ENCODE peak calls at places on chromosomes 11 and 22, in four cellular contexts. Q, T, Y and B are unnamed samples.

GRCh38 chr11:123682976-123683375 is 28.6 kb upstream of the SCN3B start:
- DNase-seq in Y (no peak), Q (no peak), T (no peak), B (no peak)

GRCh38 chr11:86116996-86117705 is 48.3 kb upstream of the PICALM start:
- DNase-seq in Y (no peak), T (no peak), Q (no peak), B (no peak)

GRCh38 chr11:60095477-60096120 is 7.1 kb downstream of the MS4A2 start:
- DNase-seq in Q (no peak), Y (no peak), T (no peak), B (no peak)

GRCh38 chr11:111697910-111698309 is 68.3 kb downstream of the PPP2R1B start:
- DNase-seq in Q (no peak), Y (no peak), T (no peak), B (no peak)

GRCh38 chr11:34050536-34050935 is 995 bp upstream of the CAPRIN1 start:
- DNase-seq in Y (no peak), T (no peak), Q (no peak), B (no peak)

GRCh38 chr11:69509846-69510390 is 28.5 kb downstream of the LINC01488 start:
- DNase-seq in T (peak), Y (no peak), Q (no peak), B (no peak)

GRCh38 chr11:125886997-125887372 is 483 bp upstream of the HYLS1 start:
- DNase-seq in T (peak), Q (no peak), Y (peak), B (peak)

GRCh38 chr22:45254789-45255261 is 14.1 kb upstream of the KIAA0930 start:
- DNase-seq in Y (no peak), T (no peak), Q (no peak), B (no peak)

GRCh38 chr11:110069158-110069737 is 23.9 kb upstream of the ZC3H12C start:
- DNase-seq in Q (no peak), Y (no peak), T (peak), B (no peak)

GRCh38 chr11:58726594-58727414 is 4.9 kb downstream of the GLYAT start:
- DNase-seq in Y (no peak), T (no peak), Q (no peak), B (no peak)

GRCh38 chr11:67507242-67507890 is 596 bp downstream of the CDK2AP2 start:
- DNase-seq in T (no peak), Y (no peak), Q (no peak), B (no peak)

GRCh38 chr11:65785329-65786007 is 1.4 kb upstream of the OVOL1 start:
- DNase-seq in Y (no peak), Q (no peak), T (no peak), B (no peak)

GRCh38 chr11:65786786-65787636 is at the start of gene OVOL1:
- DNase-seq in Y (no peak), T (peak), Q (no peak), B (no peak)

GRCh38 chr11:65787649-65788622 is 1.1 kb downstream of the OVOL1 start:
- DNase-seq in Q (no peak), Y (no peak), T (peak), B (no peak)

GRCh38 chr11:65788801-65789200 is 1.9 kb downstream of the OVOL1 start:
- DNase-seq in T (peak), Q (no peak), Y (no peak), B (no peak)

GRCh38 chr11:65786008-65786785 is 666 bp upstream of the OVOL1 start:
- DNase-seq in Y (no peak), T (peak), Q (no peak), B (no peak)
- H3K27ac ChIP-seq in Y (no peak), T (no peak), Q (no peak), B (no peak)

DNA sequence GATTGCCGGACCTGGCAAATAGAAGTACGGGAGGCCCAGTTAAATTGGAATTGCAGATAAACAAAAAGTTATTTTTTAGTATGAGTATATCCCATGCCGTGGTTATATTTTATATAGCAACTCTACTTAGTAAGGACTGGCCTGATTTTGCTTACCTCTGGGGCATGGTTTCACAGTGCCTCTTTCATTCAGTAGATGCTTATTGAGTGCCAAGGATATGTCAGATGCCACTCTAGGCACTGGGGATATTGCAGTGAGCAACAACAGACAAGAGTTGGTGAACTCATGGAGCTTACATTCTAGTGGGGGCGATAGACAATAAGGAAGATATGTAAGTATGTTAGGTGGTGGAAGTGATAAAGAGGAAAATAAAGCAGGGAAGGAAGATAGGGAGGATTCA is 112.2 kb downstream of the TEAD1 start:
- DNase-seq in T (no peak), Q (no peak), Y (no peak), B (no peak)
- H3K27ac ChIP-seq in T (peak), Q (no peak), Y (no peak), B (no peak)

DNA sequence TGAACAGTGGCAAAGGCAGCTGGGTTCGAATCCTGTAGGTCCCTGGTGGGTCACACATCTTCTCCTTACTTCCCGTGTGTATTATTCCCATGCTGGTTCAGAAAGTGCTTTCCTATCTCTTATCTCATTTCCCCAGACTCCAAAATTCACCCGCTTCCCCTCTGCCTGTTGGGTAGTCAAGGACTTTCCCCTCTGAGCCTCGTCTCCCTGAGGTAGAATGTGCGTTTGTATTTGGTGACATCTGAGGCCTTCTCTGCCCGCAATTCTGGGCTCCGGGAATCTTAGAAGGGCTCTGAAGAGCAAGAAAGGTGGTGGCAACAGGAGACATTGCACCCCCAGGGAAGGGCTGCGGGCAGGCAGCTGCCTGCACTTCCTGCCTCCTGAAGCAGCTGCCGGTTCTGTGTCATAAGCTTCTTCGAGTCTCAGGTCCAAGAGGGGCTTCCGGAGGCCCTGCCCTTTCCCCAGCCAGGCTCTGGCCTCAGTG is 5.9 kb downstream of the LRRC32 start:
- DNase-seq in T (no peak), Q (no peak), Y (no peak), B (no peak)
- H3K27ac ChIP-seq in T (peak), Q (no peak), Y (no peak), B (no peak)

DNA sequence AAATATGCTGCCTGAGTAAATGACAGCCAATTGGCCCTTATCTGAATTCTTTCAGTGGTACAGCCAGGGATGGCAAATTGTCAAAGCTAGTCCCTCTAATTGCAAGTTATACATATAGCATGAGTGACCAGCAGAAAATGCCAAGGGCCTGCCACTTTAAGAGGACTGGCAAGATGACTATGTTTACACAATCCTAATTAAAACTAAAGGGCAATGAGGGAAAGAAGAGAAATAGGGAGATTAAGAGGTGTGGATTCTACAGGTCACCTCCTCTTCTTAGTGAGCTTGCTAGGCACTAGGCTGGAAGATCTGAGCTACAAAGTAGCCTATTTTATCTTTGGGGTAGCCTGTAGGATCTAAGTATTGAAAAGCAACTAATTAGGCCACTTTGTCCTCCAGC is 13.5 kb downstream of the NUMA1 start:
- DNase-seq in Y (no peak), T (no peak), Q (no peak), B (no peak)
- H3K27ac ChIP-seq in Y (no peak), T (peak), Q (no peak), B (peak)

DNA sequence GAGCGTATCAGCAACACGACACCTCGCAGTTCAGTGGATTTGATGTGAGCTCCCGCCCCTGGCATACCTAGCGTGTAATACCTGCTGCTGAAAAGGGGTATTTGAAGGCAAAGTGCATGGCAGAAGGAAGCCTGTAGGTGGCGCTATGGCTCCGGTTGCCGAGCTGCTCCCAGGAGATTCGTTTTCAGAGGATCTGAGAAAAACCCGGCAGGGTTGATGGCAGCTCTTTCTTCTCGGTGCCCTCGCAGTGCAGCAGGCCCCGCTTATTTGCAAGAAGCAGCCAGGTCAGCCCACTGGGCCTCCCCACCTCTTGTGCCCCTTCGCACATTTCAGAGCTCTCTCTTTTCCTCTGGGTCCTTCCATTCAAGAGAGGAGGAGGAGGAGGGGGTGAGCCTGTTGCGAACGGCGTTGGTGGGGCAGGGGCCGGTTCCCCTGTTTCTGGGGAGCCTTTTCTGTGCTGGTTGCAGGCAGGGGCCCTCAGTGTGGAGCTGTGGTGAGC is 85.2 kb upstream of the SYT13 start:
- DNase-seq in Y (peak), T (peak), Q (peak), B (peak)
- H3K27ac ChIP-seq in Y (no peak), T (no peak), Q (no peak), B (no peak)

DNA sequence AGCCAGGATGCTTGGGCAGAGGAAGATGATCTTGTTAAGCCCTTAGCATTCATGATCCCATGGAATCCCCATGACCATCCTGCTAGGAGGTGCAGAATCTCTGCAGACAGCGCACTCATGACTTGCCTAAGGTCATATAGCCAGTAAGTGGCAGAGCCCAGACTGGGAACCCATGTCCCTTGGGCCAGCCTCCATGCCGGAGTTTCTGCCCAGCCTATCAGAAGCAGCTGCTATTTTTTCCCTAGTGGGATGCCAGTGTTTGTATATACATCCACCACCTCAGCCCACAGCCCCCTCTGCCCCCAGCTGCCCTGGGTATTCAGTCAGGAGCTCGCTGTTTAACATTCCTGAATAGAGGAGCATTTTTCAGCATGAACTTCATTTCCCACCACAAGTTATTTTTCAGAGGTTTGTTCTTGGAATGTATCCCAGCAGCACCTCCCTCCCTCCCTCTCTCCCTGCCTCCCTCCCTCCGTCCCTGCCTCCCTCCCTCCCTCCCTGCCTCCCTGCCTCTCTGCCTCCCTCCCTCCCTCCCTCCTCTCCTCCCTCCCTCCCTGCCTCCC is 34.4 kb upstream of the SUSD2 start:
- DNase-seq in Y (peak), Q (no peak), T (no peak), B (no peak)
- H3K27ac ChIP-seq in Y (peak), Q (no peak), T (peak), B (peak)